ENCODE peak calls at places on chromosome 11, in five cellular contexts. K is putamen; X is CD8-positive, alpha-beta memory T cell; R is NCI-H1436; O is GM10248. Z is an unnamed sample.

GRCh38 chr11:116870054-116870453 is 32.6 kb upstream of the APOA1 start:
- DNase-seq in K (no peak), X (no peak), R (no peak), O (no peak), Z (no peak)

GRCh38 chr11:27423125-27423524 is 49.5 kb downstream of the LGR4 start:
- DNase-seq in K (no peak), X (no peak), R (no peak), O (no peak), Z (no peak)

GRCh38 chr11:33500865-33501479 is 199.7 kb downstream of the C11orf91 start:
- DNase-seq in K (no peak), X (no peak), R (no peak), O (no peak), Z (no peak)

GRCh38 chr11:114291381-114291780 is 4.8 kb upstream of the NNMT start:
- DNase-seq in K (no peak), X (no peak), R (no peak), O (no peak), Z (no peak)

GRCh38 chr11:93718057-93718563 is 23.2 kb downstream of the TAF1D start:
- DNase-seq in K (no peak), X (no peak), R (no peak), O (peak; percentile 47), Z (no peak)

GRCh38 chr11:87454246-87454645 is 416.5 kb downstream of the TMEM135 start:
- DNase-seq in K (no peak), X (no peak), R (no peak), O (no peak), Z (no peak)

GRCh38 chr11:22670803-22671202 is 4.4 kb downstream of the GAS2 start:
- DNase-seq in K (peak; percentile 31), X (no peak), R (no peak), O (peak; percentile 23), Z (no peak)

GRCh38 chr11:13440100-13440855 is 22.7 kb downstream of the BTBD10 start:
- DNase-seq in K (peak; percentile 87), X (no peak), R (peak; percentile 36), O (no peak), Z (no peak)

GRCh38 chr11:131663403-131664200 is 293.2 kb downstream of the NTM start:
- DNase-seq in K (peak; percentile 92), X (no peak), R (no peak), O (no peak), Z (no peak)

GRCh38 chr11:40338739-40339138 is 1120.7 kb downstream of the LRRC4C start:
- DNase-seq in K (no peak), X (no peak), R (no peak), O (no peak), Z (no peak)

GRCh38 chr11:102367364-102367763 is 20.4 kb downstream of the BIRC2 start:
- DNase-seq in K (no peak), X (no peak), R (no peak), O (no peak), Z (no peak)

GRCh38 chr11:125214466-125215204 is 50.1 kb downstream of the PKNOX2 start:
- DNase-seq in K (no peak), X (no peak), R (no peak), O (no peak), Z (no peak)

GRCh38 chr11:48024635-48025071 is 44.3 kb downstream of the PTPRJ start:
- DNase-seq in K (no peak), X (no peak), R (no peak), O (no peak), Z (no peak)

GRCh38 chr11:69374110-69374981 is 80.4 kb downstream of the MYEOV start:
- DNase-seq in K (no peak), X (no peak), R (no peak), O (no peak), Z (no peak)

GRCh38 chr11:79262221-79262620 is 178.6 kb downstream of the TENM4 start:
- DNase-seq in K (no peak), X (no peak), R (no peak), O (no peak), Z (no peak)

GRCh38 chr11:12142909-12143308 is 32.5 kb downstream of the MICAL2 start:
- DNase-seq in K (no peak), X (no peak), R (no peak), O (no peak), Z (no peak)

GRCh38 chr11:115384236-115384635 is 120.0 kb downstream of the CADM1 start:
- DNase-seq in K (no peak), X (no peak), R (no peak), O (no peak), Z (no peak)

GRCh38 chr11:23021287-23021863 is 161.1 kb upstream of the CCDC179 start:
- DNase-seq in K (peak; percentile 4), X (no peak), R (no peak), O (peak; percentile 43), Z (peak; percentile 25)

GRCh38 chr11:13942908-13943505 is 19.5 kb upstream of the SPON1 start:
- DNase-seq in K (no peak), X (no peak), R (no peak), O (no peak), Z (no peak)

GRCh38 chr11:45193695-45194094 is 47.3 kb downstream of the PRDM11 start:
- DNase-seq in K (no peak), X (no peak), R (no peak), O (no peak), Z (no peak)

GRCh38 chr11:132910016-132910760 is 622.1 kb downstream of the OPCML start:
- DNase-seq in K (peak; percentile 18), X (no peak), R (no peak), O (no peak), Z (no peak)

GRCh38 chr11:134738581-134738980 is 326.5 kb upstream of the B3GAT1 start:
- DNase-seq in K (no peak), X (no peak), R (no peak), O (no peak), Z (no peak)

GRCh38 chr11:110076388-110076965 is 16.7 kb upstream of the ZC3H12C start:
- DNase-seq in K (no peak), X (no peak), R (no peak), O (no peak), Z (no peak)

GRCh38 chr11:102287963-102288744 is 29.1 kb upstream of the BIRC3 start:
- DNase-seq in K (peak; percentile 64), X (peak; percentile 17), R (peak; percentile 81), O (peak; percentile 80), Z (peak; percentile 73)

GRCh38 chr11:117627259-117627658 is 169.8 kb downstream of the DSCAML1 start:
- DNase-seq in K (peak; percentile 73), X (no peak), R (no peak), O (no peak), Z (no peak)